ENCODE peak calls at places on chromosomes 1 and 21, in seven cellular contexts. Y is GM18507; F is lower leg skin; B is stimulated activated CD4-positive, alpha-beta T cell treated with anti-CD3 and anti-CD28 coated beads, Interleukin-4, amount 100 ng/mL, for 1 hour; V is AML-193; W is stomach; G is NCI-H1092 treated with DMSO at 0.1 percent for 48 hours. D is an unnamed sample.

GRCh38 chr1:116759636-116760035 is 5.4 kb downstream of the CD2 start:
- DNase-seq in V (no peak), W (no peak), B (no peak), G (no peak), Y (no peak), F (no peak), D (no peak)

GRCh38 chr1:156281281-156282142 is 1.1 kb downstream of the SMG5 start:
- DNase-seq in F (no peak), V (peak; percentile 31), G (no peak), B (peak; percentile 49), W (no peak), Y (peak; percentile 17), D (no peak)

GRCh38 chr21:29382029-29382654 is 83.4 kb downstream of the BACH1 start:
- DNase-seq in F (no peak), Y (no peak), W (no peak), B (no peak), G (no peak), V (no peak), D (no peak)

GRCh38 chr1:170424346-170424745 is 107.6 kb upstream of the GORAB start:
- DNase-seq in W (no peak), F (no peak), B (no peak), G (no peak), V (no peak), Y (no peak), D (no peak)

GRCh38 chr1:107741242-107741641 is 223.7 kb downstream of the VAV3 start:
- DNase-seq in W (no peak), G (no peak), Y (no peak), F (no peak), V (no peak), B (no peak), D (no peak)

GRCh38 chr1:185441608-185442007 is 124.6 kb upstream of the IVNS1ABP start:
- DNase-seq in B (no peak), V (no peak), G (no peak), W (no peak), Y (no peak), F (no peak), D (no peak)

GRCh38 chr1:27007909-27008582 is 4.6 kb downstream of the TENT5B start:
- DNase-seq in V (no peak), Y (no peak), G (no peak), F (no peak), W (peak; percentile 83), B (no peak), D (no peak)

GRCh38 chr1:167717351-167717750 is 4.4 kb upstream of the MPZL1 start:
- DNase-seq in V (no peak), W (no peak), G (no peak), Y (no peak), F (no peak), B (no peak), D (no peak)

GRCh38 chr1:240768979-240769378 is 157.0 kb upstream of the GREM2 start:
- DNase-seq in V (no peak), Y (no peak), B (no peak), F (no peak), G (no peak), W (no peak), D (no peak)

GRCh38 chr1:41611068-41611931 is 126.8 kb upstream of the EDN2 start:
- DNase-seq in F (no peak), B (no peak), W (no peak), G (no peak), V (no peak), Y (no peak), D (no peak)

GRCh38 chr1:21490774-21491482 is 18.3 kb upstream of the ALPL start:
- DNase-seq in B (peak; percentile 18), G (no peak), Y (no peak), W (no peak), F (no peak), V (peak; percentile 14), D (no peak)

GRCh38 chr1:183774938-183775337 is 30.0 kb upstream of the RGL1 start:
- DNase-seq in G (no peak), F (no peak), B (no peak), V (no peak), Y (no peak), W (no peak), D (no peak)

GRCh38 chr1:101162736-101163405 is 73.9 kb upstream of the S1PR1 start:
- DNase-seq in F (no peak), W (no peak), G (no peak), B (no peak), Y (no peak), V (no peak), D (no peak)

GRCh38 chr1:226548281-226549093 is at the start of gene STUM:
- DNase-seq in G (peak; percentile 60), F (no peak), Y (no peak), V (no peak), W (peak; percentile 42), B (peak; percentile 19), D (no peak)

GRCh38 chr1:98145655-98146054 is 224.8 kb upstream of the DPYD start:
- DNase-seq in W (no peak), G (no peak), V (no peak), F (no peak), B (no peak), Y (no peak), D (no peak)

GRCh38 chr1:6270432-6270831 is 9.5 kb upstream of the GPR153 start:
- DNase-seq in F (no peak), V (no peak), B (no peak), Y (no peak), G (no peak), W (no peak), D (no peak)

GRCh38 chr1:111733183-111733995 is 5.8 kb downstream of the INKA2 start:
- DNase-seq in V (peak; percentile 94), B (no peak), G (peak; percentile 69), W (no peak), F (no peak), Y (no peak), D (no peak)

GRCh38 chr1:218090459-218090858 is 194.6 kb upstream of the RRP15 start:
- DNase-seq in V (no peak), B (no peak), G (no peak), W (no peak), F (no peak), Y (no peak), D (no peak)

GRCh38 chr1:235864965-235865525 is 1.7 kb downstream of the LYST start:
- DNase-seq in B (no peak), V (no peak), W (no peak), F (no peak), Y (no peak), G (no peak), D (no peak)

GRCh38 chr1:45954401-45954847 is 151.0 kb downstream of the MAST2 start:
- DNase-seq in F (no peak), G (no peak), V (no peak), Y (no peak), B (no peak), W (no peak), D (no peak)

GRCh38 chr1:174077755-174078490 is 55.8 kb upstream of the RC3H1 start:
- DNase-seq in V (no peak), B (no peak), F (no peak), W (no peak), Y (no peak), G (no peak), D (no peak)

GRCh38 chr21:41369915-41370839 is 8.3 kb downstream of the MX2 start:
- DNase-seq in W (peak; percentile 25), V (peak; percentile 53), B (peak; percentile 34), G (no peak), Y (no peak), F (no peak), D (no peak)

GRCh38 chr1:43678940-43679339 is 28.4 kb upstream of the ST3GAL3 start:
- DNase-seq in B (no peak), Y (no peak), W (no peak), V (no peak), F (no peak), G (no peak), D (no peak)

GRCh38 chr21:40049031-40049958 is 182.1 kb downstream of the PCP4 start:
- DNase-seq in Y (no peak), G (peak; percentile 75), V (no peak), B (no peak), W (no peak), F (peak; percentile 35), D (no peak)